ENCODE peak calls at places on chromosomes 2 and 18, in four cellular contexts. Z is fibroblast of the aortic adventitia, E is WTC11, X is transverse colon. D is an unnamed sample.
A peak's percentile ranks its signal among the peaks of the same experiment; 100 is the strongest.

GRCh38 chr18:48645427-48646002 is 106.7 kb downstream of the CTIF start:
- DNase-seq in Z (no peak), E (no peak), X (no peak), D (no peak)

GRCh38 chr2:60100034-60100433 is 453.4 kb downstream of the BCL11A start:
- DNase-seq in Z (no peak), E (no peak), X (no peak), D (no peak)

GRCh38 chr2:17245921-17246320 is 272.3 kb downstream of the RAD51AP2 start:
- DNase-seq in Z (no peak), E (no peak), X (no peak), D (no peak)

GRCh38 chr2:217551229-217551909 is 451.4 kb downstream of the TNS1 start:
- DNase-seq in Z (peak; percentile 63), E (no peak), X (no peak), D (no peak)

GRCh38 chr2:232982926-232983668 is 30.0 kb downstream of the NGEF start:
- DNase-seq in Z (no peak), E (peak; percentile 78), X (no peak), D (no peak)

GRCh38 chr2:19611491-19612332 is 253.3 kb upstream of the OSR1 start:
- DNase-seq in Z (peak; percentile 96), E (no peak), X (peak; percentile 10), D (no peak)

GRCh38 chr2:226985227-226985946 is 149.5 kb downstream of the RHBDD1 start:
- DNase-seq in Z (peak; percentile 90), E (peak; percentile 17), X (peak; percentile 15), D (no peak)

GRCh38 chr18:79418642-79419041 is 22.9 kb downstream of the NFATC1 start:
- DNase-seq in Z (no peak), E (no peak), X (no peak), D (no peak)

GRCh38 chr18:45519881-45520280 is 95.4 kb upstream of the SLC14A2 start:
- DNase-seq in Z (peak; percentile 35), E (no peak), X (no peak), D (no peak)

GRCh38 chr2:177651833-177652232 is 259.3 kb downstream of the AGPS start:
- DNase-seq in Z (no peak), E (no peak), X (no peak), D (no peak)

GRCh38 chr2:118807668-118808428 is 39.6 kb downstream of the EN1 start:
- DNase-seq in Z (no peak), E (peak; percentile 38), X (no peak), D (no peak)

GRCh38 chr2:177784449-177784845 is 288.1 kb downstream of the PDE11A start:
- DNase-seq in Z (peak; percentile 77), E (no peak), X (no peak), D (no peak)

GRCh38 chr2:120218181-120218580 is 5.0 kb downstream of the TMEM185B start:
- DNase-seq in Z (no peak), E (no peak), X (no peak), D (no peak)

GRCh38 chr2:167151894-167152293 is 263.6 kb downstream of the XIRP2 start:
- DNase-seq in Z (no peak), E (no peak), X (no peak), D (no peak)

GRCh38 chr2:20343128-20343527 is 7.5 kb downstream of the PUM2 start:
- DNase-seq in Z (no peak), E (no peak), X (no peak), D (no peak)

GRCh38 chr2:72114693-72115051 is 33.0 kb downstream of the CYP26B1 start:
- DNase-seq in Z (no peak), E (no peak), X (no peak), D (no peak)

GRCh38 chr2:202171246-202171833 is 67.1 kb downstream of the SUMO1 start:
- DNase-seq in Z (no peak), E (peak; percentile 67), X (no peak), D (peak; percentile 16)

GRCh38 chr2:31402388-31402787 is 12.2 kb downstream of the XDH start:
- DNase-seq in Z (no peak), E (no peak), X (no peak), D (no peak)

GRCh38 chr2:174332607-174333001 is 2.1 kb upstream of the SP9 start:
- DNase-seq in Z (no peak), E (peak; percentile 62), X (no peak), D (no peak)
- TF ChIP-seq CTCF in Z (no peak), E (no peak), X (no peak), D (no peak)

DNA sequence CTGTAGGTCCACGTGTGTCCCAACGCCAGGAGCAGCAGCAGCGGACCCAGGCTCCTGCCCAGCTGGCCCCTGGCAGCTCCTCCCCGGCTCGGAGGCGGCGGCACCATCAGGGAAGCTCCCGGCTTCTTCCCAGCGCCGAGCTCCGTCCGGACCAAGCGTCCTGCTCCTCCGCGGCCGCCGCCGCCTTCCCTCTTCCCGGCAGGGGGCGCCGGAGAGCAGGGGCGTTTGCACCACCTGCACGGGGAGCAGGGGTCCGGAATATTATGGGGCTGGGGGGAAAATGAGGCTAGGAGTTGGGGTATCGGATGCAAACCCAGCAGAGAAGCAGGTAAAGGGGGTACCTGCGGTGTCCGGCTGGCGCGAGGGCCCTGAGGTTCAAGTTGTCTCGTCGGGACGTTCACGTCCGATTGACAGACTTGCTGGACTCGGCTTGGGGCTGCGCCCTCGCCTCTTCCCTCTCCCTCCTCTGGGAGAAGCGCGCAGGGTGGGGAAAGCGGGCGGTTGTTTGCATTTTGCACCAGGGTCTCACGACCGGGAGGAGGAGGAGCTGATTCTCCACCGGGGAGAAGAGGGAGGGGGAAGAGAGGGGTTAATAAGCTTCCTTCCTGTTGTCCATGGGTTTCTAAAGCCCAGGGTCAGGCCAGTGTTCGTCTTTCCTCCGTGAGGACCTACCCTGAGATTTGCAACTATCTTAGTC is at the start of gene CCBE1:
- DNase-seq in Z (peak; percentile 74), E (peak; percentile 92), X (peak; percentile 72), D (no peak)
- TF ChIP-seq CTCF in Z (peak; percentile 97), E (peak; percentile 95), X (peak; percentile 81), D (no peak)

GRCh38 chr2:15159751-15160177 is 401.4 kb downstream of the NBAS start:
- DNase-seq in Z (peak; percentile 70), E (no peak), X (no peak), D (no peak)
- TF ChIP-seq CTCF in Z (peak; percentile 65), E (no peak), X (no peak), D (no peak)

GRCh38 chr2:26058390-26058789 is 24.5 kb downstream of the RAB10 start:
- DNase-seq in Z (no peak), E (no peak), X (no peak), D (no peak)

GRCh38 chr2:26061539-26061938 is 27.7 kb downstream of the RAB10 start:
- DNase-seq in Z (no peak), E (no peak), X (no peak), D (no peak)

GRCh38 chr2:26054598-26055348 is 20.9 kb downstream of the RAB10 start:
- DNase-seq in Z (peak; percentile 10), E (no peak), X (no peak), D (no peak)

GRCh38 chr2:26064846-26065245 is 31.0 kb downstream of the RAB10 start:
- DNase-seq in Z (no peak), E (no peak), X (no peak), D (no peak)

GRCh38 chr2:26059542-26059941 is 25.7 kb downstream of the RAB10 start:
- DNase-seq in Z (peak; percentile 23), E (no peak), X (no peak), D (no peak)
- TF ChIP-seq CTCF in Z (peak; percentile 12), E (no peak), X (no peak), D (no peak)

DNA sequence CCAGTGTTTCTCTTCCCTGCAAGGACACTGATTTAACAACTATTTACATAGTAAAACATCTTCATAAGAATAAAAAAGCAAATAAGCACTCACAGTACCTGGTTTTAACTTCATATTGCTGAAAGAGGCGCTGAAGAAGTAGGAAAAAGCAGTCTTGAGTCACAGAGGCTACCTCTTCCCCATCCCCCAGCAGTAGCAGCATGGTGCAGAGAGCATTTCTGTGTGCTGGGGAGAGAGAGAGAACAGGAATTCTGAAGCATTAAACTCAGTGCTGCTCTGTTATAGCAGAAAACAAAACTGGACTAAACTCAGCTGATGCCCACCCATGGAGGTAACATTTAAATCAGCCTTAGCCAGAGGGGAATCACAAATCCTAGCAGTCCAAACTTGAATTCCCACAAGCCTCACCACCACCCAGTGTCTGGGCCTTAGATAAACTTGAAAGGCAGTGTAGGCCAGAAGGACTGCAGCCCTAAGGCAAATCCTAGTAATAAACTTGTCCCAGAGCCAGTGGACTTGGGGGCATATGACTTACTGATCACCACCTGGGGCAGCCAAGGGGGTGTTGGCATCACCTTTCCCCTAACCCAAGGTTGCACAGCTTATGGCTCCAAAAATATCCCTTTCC is 321.8 kb upstream of the CWC22 start:
- DNase-seq in Z (no peak), E (no peak), X (no peak), D (no peak)
- TF ChIP-seq CTCF in Z (no peak), E (no peak), X (no peak), D (no peak)

GRCh38 chr2:74495440-74495839 is 4.0 kb downstream of the LBX2 start:
- DNase-seq in Z (no peak), E (no peak), X (no peak), D (no peak)
- TF ChIP-seq CTCF in Z (no peak), E (no peak), X (no peak), D (no peak)

GRCh38 chr2:56192664-56193305 is 9.0 kb downstream of the CCDC85A start:
- DNase-seq in Z (no peak), E (no peak), X (no peak), D (no peak)

GRCh38 chr2:56195563-56195962 is 11.8 kb downstream of the CCDC85A start:
- DNase-seq in Z (peak; percentile 36), E (no peak), X (no peak), D (no peak)

DNA sequence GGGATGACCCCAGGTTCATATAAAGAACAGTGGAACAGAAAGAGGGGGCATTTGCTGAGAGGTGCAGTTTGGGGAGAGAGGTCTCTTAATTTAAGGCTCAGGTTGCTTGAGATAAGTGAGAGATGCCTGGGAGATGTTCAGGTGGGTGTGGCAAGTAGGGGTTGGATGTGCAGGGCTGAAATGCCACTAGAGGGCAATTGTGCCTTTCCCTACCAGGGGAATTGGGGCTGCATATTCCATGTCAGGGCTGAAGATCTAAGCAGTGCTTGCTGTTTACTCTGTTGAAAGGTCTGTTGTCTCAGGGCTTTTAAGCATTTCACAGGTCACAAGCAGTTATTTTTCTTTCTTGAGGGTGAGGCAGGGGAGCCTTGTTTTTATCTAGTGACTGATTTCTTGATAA is 7.8 kb downstream of the CCDC85A start:
- DNase-seq in Z (peak; percentile 62), E (peak; percentile 42), X (no peak), D (no peak)
- TF ChIP-seq CTCF in Z (peak; percentile 68), E (peak; percentile 28), X (peak; percentile 32), D (no peak)

GRCh38 chr18:36454848-36455458 is 157.4 kb downstream of the FHOD3 start:
- DNase-seq in Z (no peak), E (no peak), X (no peak), D (no peak)

GRCh38 chr18:36457683-36458082 is 160.2 kb downstream of the FHOD3 start:
- DNase-seq in Z (no peak), E (no peak), X (no peak), D (no peak)

GRCh38 chr18:36456622-36457021 is 159.1 kb downstream of the FHOD3 start:
- DNase-seq in Z (no peak), E (no peak), X (no peak), D (no peak)

GRCh38 chr18:36454258-36454657 is 156.7 kb downstream of the FHOD3 start:
- DNase-seq in Z (no peak), E (no peak), X (no peak), D (no peak)

DNA sequence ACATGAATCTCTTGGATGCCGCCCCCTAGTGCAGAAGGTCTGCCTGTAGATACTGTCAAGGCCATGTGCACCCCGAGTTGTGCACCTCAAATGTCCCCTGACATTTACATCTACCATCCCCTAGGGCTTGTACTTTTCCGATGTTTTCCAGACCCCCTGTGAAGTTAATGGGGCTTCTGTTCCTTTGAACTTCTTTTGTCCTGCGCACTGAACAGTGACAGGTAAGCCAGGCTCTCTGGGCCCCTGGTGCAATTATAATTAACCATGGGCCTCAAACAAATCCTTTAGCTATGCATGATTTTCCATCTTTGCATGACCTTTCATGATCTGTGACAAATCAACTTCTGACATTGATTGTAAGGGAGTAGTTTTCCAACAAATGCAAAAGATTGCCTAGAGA is 158.4 kb downstream of the FHOD3 start:
- DNase-seq in Z (no peak), E (no peak), X (no peak), D (no peak)
- TF ChIP-seq CTCF in Z (no peak), E (no peak), X (no peak), D (no peak)